ENCODE peak calls at places on chromosomes 1 and 21, in ten cellular contexts. G is astrocyte of the cerebellum; I is CD8-positive, alpha-beta memory T cell; Q is cardiac fibroblast; F is GM12892; L is frontal cortex; E is adrenal gland; T is NCI-H460; J is MM.1S; C is EL. Y is an unnamed sample.

GRCh38 chr1:245079021-245079609 is 75.7 kb upstream of the KIF26B start:
- DNase-seq in F (no peak), E (no peak), I (no peak), Q (peak; percentile 86), C (peak; percentile 53), G (peak; percentile 57), T (peak; percentile 44), J (peak; percentile 32), L (no peak), Y (peak; percentile 14)

GRCh38 chr1:24704411-24705259 is 40.6 kb upstream of the CLIC4 start:
- DNase-seq in I (no peak), T (no peak), L (peak; percentile 60), F (no peak), Q (peak; percentile 97), E (no peak), C (peak; percentile 72), J (no peak), G (no peak), Y (no peak)

GRCh38 chr1:100070201-100070939 is 62.4 kb downstream of the SASS6 start:
- DNase-seq in C (no peak), T (no peak), L (no peak), F (no peak), Q (no peak), I (no peak), G (no peak), J (no peak), E (no peak), Y (no peak)

GRCh38 chr1:162649606-162650005 is 17.3 kb downstream of the DDR2 start:
- DNase-seq in E (no peak), F (no peak), Q (no peak), J (no peak), C (no peak), I (no peak), T (no peak), L (no peak), G (no peak), Y (no peak)

GRCh38 chr1:64042331-64043100 is 160.9 kb upstream of the UBE2U start:
- DNase-seq in L (peak; percentile 12), T (no peak), F (no peak), C (peak; percentile 97), Q (peak; percentile 99), I (no peak), E (no peak), G (peak; percentile 97), J (no peak), Y (no peak)

GRCh38 chr21:46320331-46320801 is 3.3 kb downstream of the C21orf58 start:
- DNase-seq in E (no peak), G (no peak), I (no peak), J (no peak), C (no peak), F (no peak), L (no peak), T (no peak), Q (no peak), Y (no peak)

GRCh38 chr21:33259428-33259827 is 6.7 kb upstream of the IL10RB start:
- DNase-seq in Q (no peak), J (no peak), G (no peak), F (no peak), L (no peak), I (no peak), E (no peak), C (peak; percentile 41), T (no peak), Y (no peak)

GRCh38 chr1:40057310-40058030 is 16.9 kb downstream of the CAP1 start:
- DNase-seq in E (no peak), Q (no peak), I (no peak), G (no peak), J (no peak), T (no peak), C (no peak), L (no peak), F (no peak), Y (no peak)

GRCh38 chr1:12112711-12113161 is 49.6 kb downstream of the TNFRSF8 start:
- DNase-seq in E (no peak), I (no peak), F (no peak), L (peak; percentile 52), Q (peak; percentile 58), J (no peak), T (no peak), G (no peak), C (peak; percentile 10), Y (no peak)

GRCh38 chr1:33060579-33061083 is 20.3 kb upstream of the AZIN2 start:
- DNase-seq in L (peak; percentile 58), J (no peak), G (peak; percentile 96), E (no peak), Q (peak; percentile 96), F (no peak), T (no peak), I (no peak), C (peak; percentile 95), Y (no peak)

GRCh38 chr21:30839304-30839703 is 9.7 kb upstream of the KRTAP7-1 start:
- DNase-seq in F (no peak), T (peak; percentile 3), E (no peak), C (no peak), J (peak; percentile 70), Q (peak; percentile 28), I (no peak), G (no peak), L (no peak), Y (no peak)

GRCh38 chr1:1366699-1367067 is 8.3 kb downstream of the AURKAIP1 start:
- DNase-seq in F (no peak), G (no peak), E (no peak), C (no peak), Q (no peak), J (no peak), I (no peak), T (no peak), L (no peak), Y (no peak)

GRCh38 chr21:26842976-26843911 is 2.0 kb downstream of the ADAMTS1 start:
- DNase-seq in T (peak; percentile 90), J (peak; percentile 49), E (peak; percentile 92), L (peak; percentile 79), Q (peak; percentile 98), F (no peak), I (no peak), G (peak; percentile 95), C (peak; percentile 96), Y (no peak)

GRCh38 chr1:182279724-182280506 is 111.7 kb downstream of the GLUL start:
- DNase-seq in Q (no peak), J (no peak), C (no peak), I (no peak), T (no peak), E (no peak), G (no peak), F (no peak), L (peak; percentile 11), Y (peak; percentile 54)

GRCh38 chr1:236465231-236465958 is 58.4 kb upstream of the LGALS8 start:
- DNase-seq in J (peak; percentile 36), T (no peak), I (no peak), Q (no peak), E (no peak), L (no peak), G (no peak), F (no peak), C (no peak), Y (no peak)

GRCh38 chr21:34186119-34186719 is 112.8 kb downstream of the MRPS6 start:
- DNase-seq in F (no peak), L (no peak), J (no peak), G (no peak), Q (no peak), I (no peak), C (no peak), T (no peak), E (peak; percentile 76), Y (no peak)

GRCh38 chr1:16129316-16129715 is 26.6 kb downstream of the EPHA2 start:
- DNase-seq in T (no peak), L (no peak), Q (no peak), I (no peak), J (no peak), G (no peak), F (no peak), C (no peak), E (no peak), Y (no peak)

GRCh38 chr1:94246692-94247145 is 9.3 kb upstream of the ARHGAP29 start:
- DNase-seq in L (no peak), G (no peak), F (no peak), J (no peak), T (no peak), I (no peak), E (no peak), C (peak; percentile 30), Q (peak; percentile 61), Y (no peak)

GRCh38 chr1:205237526-205238484 is 10.1 kb downstream of the TMCC2 start:
- DNase-seq in G (no peak), J (peak; percentile 90), F (no peak), I (no peak), E (no peak), Q (no peak), C (no peak), L (no peak), T (no peak), Y (no peak)